ENCODE peak calls at places on chromosomes 16 and 17, in ten cellular contexts. X is lower lobe of right lung; E is H9; C is breast epithelium; F is CD4-positive, alpha-beta memory T cell; I is right atrium auricular region; J is heart left ventricle; L is CD8-positive, alpha-beta T cell; A is HL-60; T is left ventricle myocardium inferior. O is an unnamed sample.

GRCh38 chr16:27355610-27356009 is 41.8 kb downstream of the IL4R start:
- DNase-seq in X (peak; percentile 64), E (peak; percentile 84), C (no peak), F (peak; percentile 22), I (peak; percentile 73), J (peak; percentile 55), L (peak; percentile 15), A (no peak), T (peak; percentile 43), O (no peak)

GRCh38 chr16:15502041-15502725 is 67.8 kb downstream of the BMERB1 start:
- DNase-seq in X (no peak), E (no peak), C (no peak), F (no peak), I (no peak), J (no peak), L (no peak), A (no peak), T (no peak), O (peak; percentile 24)

GRCh38 chr17:67821871-67822367 is 3.4 kb upstream of the BPTF start:
- DNase-seq in X (no peak), E (no peak), C (no peak), F (no peak), I (peak; percentile 32), J (no peak), L (no peak), A (no peak), T (no peak), O (no peak)

GRCh38 chr16:12637002-12637401 is 166.7 kb downstream of the CPPED1 start:
- DNase-seq in X (no peak), E (peak; percentile 47), C (no peak), F (no peak), I (no peak), J (no peak), L (no peak), A (no peak), T (no peak), O (no peak)

GRCh38 chr17:54967621-54968258 is 714 bp downstream of the COX11 start:
- DNase-seq in X (no peak), E (no peak), C (no peak), F (peak; percentile 4), I (no peak), J (no peak), L (no peak), A (no peak), T (no peak), O (no peak)

GRCh38 chr17:73397856-73398540 is 86.2 kb upstream of the CDC42EP4 start:
- DNase-seq in X (peak; percentile 33), E (peak; percentile 20), C (no peak), F (no peak), I (no peak), J (no peak), L (no peak), A (no peak), T (no peak), O (no peak)

GRCh38 chr17:62657664-62658063 is 30.2 kb downstream of the MRC2 start:
- DNase-seq in X (peak; percentile 31), E (no peak), C (no peak), F (no peak), I (no peak), J (no peak), L (no peak), A (no peak), T (no peak), O (no peak)

GRCh38 chr16:2365895-2366294 is 25.4 kb upstream of the ABCA3 start:
- DNase-seq in X (no peak), E (no peak), C (no peak), F (no peak), I (no peak), J (no peak), L (no peak), A (no peak), T (no peak), O (no peak)

GRCh38 chr17:42422412-42422957 is 571 bp downstream of the CAVIN1 start:
- DNase-seq in X (peak; percentile 68), E (peak; percentile 71), C (peak; percentile 50), F (peak; percentile 20), I (no peak), J (peak; percentile 54), L (no peak), A (no peak), T (no peak), O (no peak)

GRCh38 chr16:59684911-59685310 is 950.8 kb upstream of the GOT2 start:
- DNase-seq in X (no peak), E (no peak), C (no peak), F (no peak), I (no peak), J (no peak), L (no peak), A (no peak), T (no peak), O (no peak)

GRCh38 chr16:12089492-12090161 is 113.1 kb downstream of the SNX29 start:
- DNase-seq in X (peak; percentile 61), E (peak; percentile 63), C (peak; percentile 36), F (no peak), I (no peak), J (peak; percentile 45), L (no peak), A (peak; percentile 51), T (peak; percentile 37), O (no peak)

GRCh38 chr17:76868669-76869208 is 535 bp downstream of the MGAT5B start:
- DNase-seq in X (no peak), E (no peak), C (no peak), F (no peak), I (no peak), J (no peak), L (no peak), A (no peak), T (no peak), O (no peak)

GRCh38 chr17:56997313-56997712 is 19.4 kb downstream of the SCPEP1 start:
- DNase-seq in X (no peak), E (no peak), C (no peak), F (no peak), I (no peak), J (no peak), L (no peak), A (no peak), T (no peak), O (no peak)

GRCh38 chr17:2680961-2681360 is 30.6 kb downstream of the CLUH start:
- DNase-seq in X (no peak), E (no peak), C (no peak), F (no peak), I (no peak), J (no peak), L (no peak), A (no peak), T (no peak), O (no peak)

GRCh38 chr16:83019963-83020362 is 393.2 kb downstream of the CDH13 start:
- DNase-seq in X (no peak), E (no peak), C (no peak), F (no peak), I (no peak), J (no peak), L (no peak), A (no peak), T (no peak), O (no peak)

GRCh38 chr17:42188749-42189650 is 3.7 kb upstream of the HCRT start:
- DNase-seq in X (no peak), E (no peak), C (no peak), F (no peak), I (no peak), J (no peak), L (no peak), A (peak; percentile 95), T (no peak), O (no peak)

GRCh38 chr17:60781880-60782412 is 104.3 kb downstream of the BCAS3 start:
- DNase-seq in X (no peak), E (no peak), C (no peak), F (no peak), I (no peak), J (no peak), L (no peak), A (no peak), T (no peak), O (no peak)

GRCh38 chr16:20669691-20670090 is 27.8 kb downstream of the ACSM1 start:
- DNase-seq in X (no peak), E (no peak), C (no peak), F (no peak), I (no peak), J (no peak), L (no peak), A (no peak), T (no peak), O (no peak)

GRCh38 chr16:69830146-69830533 is 68.0 kb downstream of the WWP2 start:
- DNase-seq in X (no peak), E (no peak), C (no peak), F (no peak), I (no peak), J (no peak), L (no peak), A (no peak), T (no peak), O (no peak)
- H3K27ac ChIP-seq in X (peak overlapping the region; percentile 8), E (no peak overlapping the region), C (peak overlapping the region; percentile 45), F (no peak overlapping the region), I (no peak overlapping the region), J (peak overlapping the region; percentile 38), L (no peak overlapping the region), A (no peak overlapping the region), T (peak overlapping the region; percentile 50), O (no peak overlapping the region)

GRCh38 chr17:81917565-81918332 is at the start of gene SIRT7:
- DNase-seq in X (peak; percentile 82), E (peak; percentile 93), C (no peak), F (peak; percentile 81), I (peak; percentile 68), J (peak; percentile 81), L (peak; percentile 78), A (peak; percentile 80), T (peak; percentile 75), O (peak; percentile 87)
- H3K27ac ChIP-seq in X (peak within 1 kb of the TSS; percentile 82), E (no peak within 1 kb of the TSS), C (peak within 1 kb of the TSS; percentile 61), F (peak within 1 kb of the TSS; percentile 64), I (peak within 1 kb of the TSS; percentile 39), J (peak within 1 kb of the TSS; percentile 16), L (peak within 1 kb of the TSS; percentile 51), A (peak within 1 kb of the TSS; percentile 92), T (peak within 1 kb of the TSS; percentile 79), O (peak within 1 kb of the TSS; percentile 67)

DNA sequence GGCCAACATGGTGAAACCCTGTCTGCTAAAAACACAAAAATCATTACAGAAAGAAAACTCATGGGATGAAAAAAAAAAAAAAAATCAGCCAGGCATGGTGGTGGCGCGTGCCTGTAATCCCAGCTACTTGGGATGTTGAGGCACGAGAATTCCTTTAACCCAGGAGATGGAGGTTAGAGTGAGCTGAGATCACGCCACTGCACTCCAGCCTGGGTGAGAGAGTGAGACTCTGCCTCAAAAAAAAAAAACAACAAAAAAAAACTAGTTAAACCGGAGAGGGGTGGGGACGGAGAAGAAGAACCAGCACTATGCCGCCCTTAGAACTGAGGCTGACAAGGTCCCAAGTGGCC is 7.4 kb upstream of the NOTUM start:
- DNase-seq in X (no peak), E (no peak), C (no peak), F (no peak), I (no peak), J (no peak), L (no peak), A (no peak), T (no peak), O (no peak)
- H3K27ac ChIP-seq in X (peak overlapping the region; percentile 65), E (no peak overlapping the region), C (no peak overlapping the region), F (no peak overlapping the region), I (no peak overlapping the region), J (no peak overlapping the region), L (no peak overlapping the region), A (peak overlapping the region; percentile 69), T (no peak overlapping the region), O (no peak overlapping the region)

DNA sequence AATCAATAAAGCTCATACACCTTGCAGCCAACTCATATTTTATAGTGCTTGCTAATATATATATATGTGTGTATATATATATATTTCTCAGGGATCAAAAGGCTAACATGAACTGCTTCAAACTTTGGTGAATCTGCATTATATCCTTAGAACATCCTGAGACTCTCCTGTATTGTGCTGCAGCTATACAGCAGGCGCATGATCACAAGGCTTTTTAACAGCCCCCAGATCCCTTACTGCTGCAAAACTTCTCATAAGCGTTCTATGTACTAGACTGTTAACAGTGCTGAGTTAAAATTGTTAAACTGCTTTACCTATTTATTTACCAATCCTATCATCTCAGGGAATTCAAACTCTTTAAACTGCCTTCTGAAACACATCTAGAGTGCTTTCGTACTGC is 1.3 kb downstream of the GPATCH8 start:
- DNase-seq in X (no peak), E (no peak), C (no peak), F (no peak), I (no peak), J (no peak), L (no peak), A (no peak), T (no peak), O (no peak)
- H3K27ac ChIP-seq in X (no peak overlapping the region), E (no peak overlapping the region), C (no peak overlapping the region), F (peak overlapping the region; percentile 90), I (peak overlapping the region; percentile 93), J (peak overlapping the region; percentile 91), L (no peak overlapping the region), A (no peak overlapping the region), T (peak overlapping the region; percentile 87), O (no peak overlapping the region)